ENCODE peak calls at places on chromosome 20, in nine cellular contexts. One of them, this sample, is unnamed.

GRCh38 chr20:43572891-43573290 is 14.1 kb downstream of the SGK2 start:
- DNase-seq in Calu3: no peak
- DNase-seq in fibroblast of the aortic adventitia: no peak
- DNase-seq in neural crest cell: no peak
- DNase-seq in fibroblast of pulmonary artery: no peak
- DNase-seq in SK-N-SH: no peak
- DNase-seq in HFFc6: no peak
- DNase-seq in cardiac muscle cell: no peak
- DNase-seq in bronchial epithelial cell: no peak
- DNase-seq in this sample: no peak

GRCh38 chr20:3716195-3716834 is 3.9 kb upstream of the SIGLEC1 start:
- DNase-seq in Calu3: peak
- DNase-seq in cardiac muscle cell: peak
- DNase-seq in SK-N-SH: peak
- DNase-seq in neural crest cell: peak
- DNase-seq in fibroblast of pulmonary artery: peak
- DNase-seq in fibroblast of the aortic adventitia: peak
- DNase-seq in bronchial epithelial cell: peak
- DNase-seq in HFFc6: peak
- DNase-seq in this sample: peak

GRCh38 chr20:1876975-1877603 is 18.1 kb upstream of the SIRPA start:
- DNase-seq in fibroblast of pulmonary artery: peak
- DNase-seq in cardiac muscle cell: peak
- DNase-seq in bronchial epithelial cell: no peak
- DNase-seq in Calu3: no peak
- DNase-seq in neural crest cell: no peak
- DNase-seq in HFFc6: no peak
- DNase-seq in SK-N-SH: peak
- DNase-seq in fibroblast of the aortic adventitia: no peak
- DNase-seq in this sample: peak

GRCh38 chr20:1330075-1330830 is 1.3 kb upstream of the SDCBP2 start:
- DNase-seq in Calu3: peak
- DNase-seq in bronchial epithelial cell: peak
- DNase-seq in neural crest cell: no peak
- DNase-seq in SK-N-SH: peak
- DNase-seq in cardiac muscle cell: no peak
- DNase-seq in fibroblast of the aortic adventitia: peak
- DNase-seq in HFFc6: no peak
- DNase-seq in fibroblast of pulmonary artery: peak
- DNase-seq in this sample: no peak

GRCh38 chr20:48349673-48350072 is 478.1 kb downstream of the PREX1 start:
- DNase-seq in cardiac muscle cell: no peak
- DNase-seq in bronchial epithelial cell: no peak
- DNase-seq in Calu3: no peak
- DNase-seq in fibroblast of pulmonary artery: no peak
- DNase-seq in neural crest cell: no peak
- DNase-seq in SK-N-SH: no peak
- DNase-seq in fibroblast of the aortic adventitia: no peak
- DNase-seq in HFFc6: no peak
- DNase-seq in this sample: no peak

GRCh38 chr20:50385733-50386640 is 124.2 kb upstream of the PTPN1 start:
- DNase-seq in fibroblast of the aortic adventitia: no peak
- DNase-seq in SK-N-SH: no peak
- DNase-seq in neural crest cell: no peak
- DNase-seq in fibroblast of pulmonary artery: no peak
- DNase-seq in HFFc6: no peak
- DNase-seq in cardiac muscle cell: no peak
- DNase-seq in Calu3: no peak
- DNase-seq in bronchial epithelial cell: no peak
- DNase-seq in this sample: no peak

GRCh38 chr20:53434662-53435061 is 159.0 kb downstream of the ZNF217 start:
- DNase-seq in Calu3: no peak
- DNase-seq in cardiac muscle cell: no peak
- DNase-seq in SK-N-SH: no peak
- DNase-seq in bronchial epithelial cell: peak
- DNase-seq in fibroblast of pulmonary artery: no peak
- DNase-seq in neural crest cell: no peak
- DNase-seq in fibroblast of the aortic adventitia: no peak
- DNase-seq in HFFc6: no peak
- DNase-seq in this sample: no peak

GRCh38 chr20:32539817-32540675 is 45.1 kb downstream of the NOL4L start:
- DNase-seq in SK-N-SH: peak
- DNase-seq in cardiac muscle cell: no peak
- DNase-seq in bronchial epithelial cell: peak
- DNase-seq in fibroblast of the aortic adventitia: no peak
- DNase-seq in HFFc6: no peak
- DNase-seq in neural crest cell: no peak
- DNase-seq in Calu3: peak
- DNase-seq in fibroblast of pulmonary artery: no peak
- DNase-seq in this sample: no peak

GRCh38 chr20:20276806-20277530 is 90.9 kb upstream of the INSM1 start:
- DNase-seq in fibroblast of pulmonary artery: no peak
- DNase-seq in cardiac muscle cell: no peak
- DNase-seq in SK-N-SH: no peak
- DNase-seq in fibroblast of the aortic adventitia: no peak
- DNase-seq in bronchial epithelial cell: no peak
- DNase-seq in HFFc6: no peak
- DNase-seq in Calu3: no peak
- DNase-seq in neural crest cell: no peak
- DNase-seq in this sample: no peak

GRCh38 chr20:3202965-3203314 is 1.5 kb downstream of the DDRGK1 start:
- DNase-seq in HFFc6: no peak
- DNase-seq in fibroblast of the aortic adventitia: no peak
- DNase-seq in SK-N-SH: no peak
- DNase-seq in Calu3: no peak
- DNase-seq in fibroblast of pulmonary artery: no peak
- DNase-seq in bronchial epithelial cell: no peak
- DNase-seq in neural crest cell: no peak
- DNase-seq in cardiac muscle cell: no peak
- DNase-seq in this sample: no peak

GRCh38 chr20:44068780-44069191 is 118.2 kb downstream of the JPH2 start:
- DNase-seq in HFFc6: no peak
- DNase-seq in bronchial epithelial cell: no peak
- DNase-seq in fibroblast of pulmonary artery: no peak
- DNase-seq in SK-N-SH: no peak
- DNase-seq in Calu3: no peak
- DNase-seq in cardiac muscle cell: no peak
- DNase-seq in neural crest cell: no peak
- DNase-seq in fibroblast of the aortic adventitia: no peak
- DNase-seq in this sample: peak

GRCh38 chr20:18466574-18466893 is 296 bp downstream of the DZANK1 start:
- DNase-seq in HFFc6: no peak
- DNase-seq in neural crest cell: no peak
- DNase-seq in fibroblast of the aortic adventitia: no peak
- DNase-seq in fibroblast of pulmonary artery: no peak
- DNase-seq in cardiac muscle cell: no peak
- DNase-seq in SK-N-SH: peak
- DNase-seq in bronchial epithelial cell: no peak
- DNase-seq in Calu3: no peak
- DNase-seq in this sample: no peak

GRCh38 chr20:49559411-49560081 is 8.4 kb downstream of the PTGIS start:
- DNase-seq in cardiac muscle cell: no peak
- DNase-seq in HFFc6: peak
- DNase-seq in neural crest cell: no peak
- DNase-seq in fibroblast of pulmonary artery: peak
- DNase-seq in bronchial epithelial cell: no peak
- DNase-seq in Calu3: no peak
- DNase-seq in fibroblast of the aortic adventitia: peak
- DNase-seq in SK-N-SH: no peak
- DNase-seq in this sample: no peak

GRCh38 chr20:44187763-44188709 is 1.0 kb upstream of the JPH2 start:
- DNase-seq in fibroblast of pulmonary artery: no peak
- DNase-seq in fibroblast of the aortic adventitia: peak
- DNase-seq in neural crest cell: no peak
- DNase-seq in SK-N-SH: no peak
- DNase-seq in cardiac muscle cell: peak
- DNase-seq in bronchial epithelial cell: no peak
- DNase-seq in Calu3: no peak
- DNase-seq in HFFc6: peak
- DNase-seq in this sample: no peak

GRCh38 chr20:1272368-1273155 is 6.5 kb downstream of the SNPH start:
- DNase-seq in fibroblast of the aortic adventitia: no peak
- DNase-seq in cardiac muscle cell: no peak
- DNase-seq in bronchial epithelial cell: no peak
- DNase-seq in Calu3: no peak
- DNase-seq in neural crest cell: no peak
- DNase-seq in SK-N-SH: no peak
- DNase-seq in HFFc6: no peak
- DNase-seq in fibroblast of pulmonary artery: no peak
- DNase-seq in this sample: no peak

GRCh38 chr20:1632228-1632577 is 12.4 kb upstream of the SIRPB1 start:
- DNase-seq in fibroblast of pulmonary artery: no peak
- DNase-seq in fibroblast of the aortic adventitia: no peak
- DNase-seq in Calu3: no peak
- DNase-seq in SK-N-SH: no peak
- DNase-seq in bronchial epithelial cell: no peak
- DNase-seq in neural crest cell: no peak
- DNase-seq in cardiac muscle cell: no peak
- DNase-seq in HFFc6: no peak
- DNase-seq in this sample: no peak

GRCh38 chr20:14193443-14193842 is 144.0 kb downstream of the FLRT3 start:
- DNase-seq in neural crest cell: no peak
- DNase-seq in SK-N-SH: no peak
- DNase-seq in Calu3: no peak
- DNase-seq in cardiac muscle cell: no peak
- DNase-seq in bronchial epithelial cell: no peak
- DNase-seq in HFFc6: no peak
- DNase-seq in fibroblast of pulmonary artery: no peak
- DNase-seq in fibroblast of the aortic adventitia: no peak
- DNase-seq in this sample: no peak

GRCh38 chr20:1702288-1702687 is 44.7 kb upstream of the SIRPG start:
- DNase-seq in fibroblast of the aortic adventitia: no peak
- DNase-seq in Calu3: no peak
- DNase-seq in HFFc6: no peak
- DNase-seq in fibroblast of pulmonary artery: no peak
- DNase-seq in neural crest cell: no peak
- DNase-seq in SK-N-SH: no peak
- DNase-seq in bronchial epithelial cell: no peak
- DNase-seq in cardiac muscle cell: no peak
- DNase-seq in this sample: no peak

GRCh38 chr20:8144282-8145245 is 12.5 kb downstream of the PLCB1 start:
- DNase-seq in bronchial epithelial cell: no peak
- DNase-seq in cardiac muscle cell: no peak
- DNase-seq in fibroblast of the aortic adventitia: peak
- DNase-seq in Calu3: no peak
- DNase-seq in neural crest cell: no peak
- DNase-seq in fibroblast of pulmonary artery: peak
- DNase-seq in SK-N-SH: no peak
- DNase-seq in HFFc6: peak
- DNase-seq in this sample: no peak

GRCh38 chr20:38172344-38172743 is 7.3 kb upstream of the TGM2 start:
- DNase-seq in bronchial epithelial cell: peak
- DNase-seq in SK-N-SH: no peak
- DNase-seq in fibroblast of the aortic adventitia: peak
- DNase-seq in cardiac muscle cell: no peak
- DNase-seq in Calu3: no peak
- DNase-seq in neural crest cell: no peak
- DNase-seq in HFFc6: no peak
- DNase-seq in fibroblast of pulmonary artery: peak
- DNase-seq in this sample: no peak
- TF ChIP-seq CTCF in bronchial epithelial cell: peak
- TF ChIP-seq CTCF in SK-N-SH: peak
- TF ChIP-seq CTCF in fibroblast of the aortic adventitia: peak
- TF ChIP-seq CTCF in cardiac muscle cell: peak
- TF ChIP-seq CTCF in Calu3: peak
- TF ChIP-seq CTCF in neural crest cell: no peak
- TF ChIP-seq CTCF in HFFc6: peak
- TF ChIP-seq CTCF in fibroblast of pulmonary artery: peak
- TF ChIP-seq CTCF in this sample: no peak

DNA sequence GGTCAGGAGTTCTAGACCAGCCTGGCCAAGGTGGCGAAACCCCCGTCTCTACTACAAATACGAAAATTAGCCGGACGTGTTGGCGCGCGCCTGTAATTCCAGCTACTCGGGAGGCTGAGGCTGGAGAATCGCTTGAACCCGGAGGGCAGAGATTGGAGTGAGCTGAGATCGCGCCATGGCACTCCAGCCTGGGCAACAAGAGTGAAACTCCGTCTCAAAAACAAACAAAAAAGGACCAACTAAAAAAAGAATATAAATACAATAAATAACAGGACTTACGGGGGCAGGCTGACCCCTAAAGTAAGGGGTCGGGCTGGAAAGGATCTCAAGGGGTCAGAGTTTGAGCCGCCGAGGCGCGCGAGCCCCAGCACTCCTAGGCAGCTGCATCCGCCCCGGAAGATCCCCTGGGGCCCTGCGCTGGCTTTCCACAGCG is 509 bp upstream of the TPD52L2 start:
- DNase-seq in bronchial epithelial cell: no peak
- DNase-seq in cardiac muscle cell: no peak
- DNase-seq in fibroblast of pulmonary artery: no peak
- DNase-seq in Calu3: no peak
- DNase-seq in fibroblast of the aortic adventitia: no peak
- DNase-seq in SK-N-SH: no peak
- DNase-seq in HFFc6: no peak
- DNase-seq in neural crest cell: no peak
- DNase-seq in this sample: no peak
- TF ChIP-seq CTCF in bronchial epithelial cell: no peak
- TF ChIP-seq CTCF in cardiac muscle cell: no peak
- TF ChIP-seq CTCF in fibroblast of pulmonary artery: no peak
- TF ChIP-seq CTCF in Calu3: no peak
- TF ChIP-seq CTCF in fibroblast of the aortic adventitia: no peak
- TF ChIP-seq CTCF in SK-N-SH: peak
- TF ChIP-seq CTCF in HFFc6: peak
- TF ChIP-seq CTCF in neural crest cell: no peak
- TF ChIP-seq CTCF in this sample: no peak

GRCh38 chr20:42483694-42484303 is 705.9 kb downstream of the PTPRT start:
- DNase-seq in cardiac muscle cell: peak
- DNase-seq in bronchial epithelial cell: no peak
- DNase-seq in HFFc6: no peak
- DNase-seq in fibroblast of the aortic adventitia: no peak
- DNase-seq in SK-N-SH: peak
- DNase-seq in Calu3: peak
- DNase-seq in neural crest cell: peak
- DNase-seq in fibroblast of pulmonary artery: no peak
- DNase-seq in this sample: no peak
- TF ChIP-seq CTCF in cardiac muscle cell: peak
- TF ChIP-seq CTCF in bronchial epithelial cell: no peak
- TF ChIP-seq CTCF in HFFc6: peak
- TF ChIP-seq CTCF in fibroblast of the aortic adventitia: no peak
- TF ChIP-seq CTCF in SK-N-SH: peak
- TF ChIP-seq CTCF in Calu3: peak
- TF ChIP-seq CTCF in neural crest cell: peak
- TF ChIP-seq CTCF in fibroblast of pulmonary artery: no peak
- TF ChIP-seq CTCF in this sample: no peak

GRCh38 chr20:36569847-36570429 is 3.5 kb upstream of the TGIF2 start:
- DNase-seq in bronchial epithelial cell: no peak
- DNase-seq in fibroblast of the aortic adventitia: peak
- DNase-seq in HFFc6: peak
- DNase-seq in SK-N-SH: peak
- DNase-seq in neural crest cell: no peak
- DNase-seq in cardiac muscle cell: no peak
- DNase-seq in fibroblast of pulmonary artery: peak
- DNase-seq in Calu3: no peak
- DNase-seq in this sample: no peak
- TF ChIP-seq CTCF in bronchial epithelial cell: no peak
- TF ChIP-seq CTCF in fibroblast of the aortic adventitia: no peak
- TF ChIP-seq CTCF in HFFc6: no peak
- TF ChIP-seq CTCF in SK-N-SH: no peak
- TF ChIP-seq CTCF in neural crest cell: no peak
- TF ChIP-seq CTCF in cardiac muscle cell: no peak
- TF ChIP-seq CTCF in fibroblast of pulmonary artery: peak
- TF ChIP-seq CTCF in Calu3: no peak
- TF ChIP-seq CTCF in this sample: no peak

This sample was measured in GM10248.